ENCODE peak calls at places on chromosomes 16 and 17, in five cellular contexts. H is Karpas-422, U is fibroblast of lung, J is endothelial cell of umbilical vein, T is neural progenitor cell. A is an unnamed sample.

GRCh38 chr16:68470461-68471150 is 22.3 kb upstream of the SMPD3 start:
- DNase-seq in H (peak; percentile 73), U (no peak), J (no peak), T (no peak), A (no peak)

GRCh38 chr16:10600792-10601443 is 20.5 kb upstream of the EMP2 start:
- DNase-seq in H (no peak), U (no peak), J (no peak), T (no peak), A (no peak)

GRCh38 chr16:73298562-73298961 is 250.6 kb upstream of the ZFHX3 start:
- DNase-seq in H (no peak), U (peak; percentile 21), J (no peak), T (peak; percentile 34), A (peak; percentile 18)

GRCh38 chr16:69112285-69113129 is 7.1 kb downstream of the HAS3 start:
- DNase-seq in H (peak; percentile 84), U (peak; percentile 38), J (peak; percentile 52), T (peak; percentile 84), A (peak; percentile 69)

GRCh38 chr17:61117983-61118382 is 281.7 kb upstream of the TBX2 start:
- DNase-seq in H (no peak), U (no peak), J (no peak), T (no peak), A (no peak)

GRCh38 chr17:74380959-74381808 is 13.9 kb downstream of the GPR142 start:
- DNase-seq in H (no peak), U (no peak), J (no peak), T (no peak), A (no peak)

GRCh38 chr17:38532451-38532850 is 73.3 kb downstream of the SRCIN1 start:
- DNase-seq in H (no peak), U (no peak), J (no peak), T (no peak), A (no peak)

GRCh38 chr17:58913971-58914769 is 158.5 kb downstream of the PPM1E start:
- DNase-seq in H (no peak), U (peak; percentile 92), J (no peak), T (no peak), A (peak; percentile 5)

GRCh38 chr17:58686980-58687379 is 4.9 kb downstream of the TEX14 start:
- DNase-seq in H (no peak), U (no peak), J (no peak), T (no peak), A (no peak)

GRCh38 chr16:79717324-79717848 is 116.8 kb upstream of the MAF start:
- DNase-seq in H (no peak), U (no peak), J (no peak), T (no peak), A (peak; percentile 13)

GRCh38 chr16:83344014-83344413 is 463.8 kb upstream of the HSBP1 start:
- DNase-seq in H (no peak), U (peak; percentile 94), J (peak; percentile 98), T (no peak), A (no peak)

GRCh38 chr17:67830440-67830839 is 5.1 kb downstream of the BPTF start:
- DNase-seq in H (no peak), U (no peak), J (no peak), T (peak; percentile 48), A (peak; percentile 23)

GRCh38 chr16:89155851-89156739 is 15.5 kb upstream of the CDH15 start:
- DNase-seq in H (no peak), U (no peak), J (no peak), T (no peak), A (no peak)

GRCh38 chr16:27287887-27288286 is 19.3 kb upstream of the NSMCE1 start:
- DNase-seq in H (no peak), U (no peak), J (no peak), T (no peak), A (no peak)

GRCh38 chr16:28218109-28218508 is 6.3 kb upstream of the XPO6 start:
- DNase-seq in H (peak; percentile 77), U (peak; percentile 54), J (peak; percentile 52), T (peak; percentile 31), A (peak; percentile 23)

GRCh38 chr16:75000481-75001081 is 1.8 kb downstream of the ZNRF1 start:
- DNase-seq in H (no peak), U (no peak), J (peak; percentile 42), T (peak; percentile 27), A (peak; percentile 34)

GRCh38 chr17:33667052-33667509 is 374.0 kb upstream of the ASIC2 start:
- DNase-seq in H (no peak), U (no peak), J (no peak), T (no peak), A (no peak)

GRCh38 chr16:67397812-67398545 is 4.7 kb upstream of the TPPP3 start:
- DNase-seq in H (peak; percentile 67), U (no peak), J (no peak), T (no peak), A (no peak)

GRCh38 chr16:79050063-79050462 is 550.5 kb downstream of the MAF start:
- DNase-seq in H (no peak), U (no peak), J (no peak), T (no peak), A (no peak)

GRCh38 chr16:88815227-88815626 is 3.5 kb upstream of the APRT start:
- DNase-seq in H (peak; percentile 36), U (no peak), J (no peak), T (no peak), A (no peak)

GRCh38 chr17:55607736-55608341 is 96.6 kb upstream of the SMIM36 start:
- DNase-seq in H (no peak), U (peak; percentile 75), J (no peak), T (no peak), A (peak; percentile 50)

GRCh38 chr17:12987120-12987519 is 30.7 kb downstream of the ELAC2 start:
- DNase-seq in H (peak; percentile 83), U (no peak), J (no peak), T (peak; percentile 75), A (no peak)

GRCh38 chr17:43984521-43984920 is 19.9 kb upstream of the NAGS start:
- DNase-seq in H (no peak), U (no peak), J (no peak), T (peak; percentile 52), A (no peak)

GRCh38 chr17:59492091-59492451 is 73.3 kb upstream of the DHX40 start:
- DNase-seq in H (no peak), U (no peak), J (no peak), T (no peak), A (no peak)

GRCh38 chr16:55392701-55393100 is 68.7 kb downstream of the IRX6 start:
- DNase-seq in H (no peak), U (no peak), J (no peak), T (no peak), A (no peak)

GRCh38 chr17:64004218-64004770 is 6.1 kb downstream of the PRR29 start:
- DNase-seq in H (no peak), U (no peak), J (no peak), T (no peak), A (no peak)

GRCh38 chr16:1989826-1990335 is at the start of gene SYNGR3:
- DNase-seq in H (peak; percentile 71), U (no peak), J (no peak), T (peak; percentile 71), A (peak; percentile 56)

GRCh38 chr17:13727441-13728171 is 125.9 kb upstream of the HS3ST3A1 start:
- DNase-seq in H (no peak), U (peak; percentile 84), J (no peak), T (no peak), A (no peak)

GRCh38 chr17:76727745-76728456 is 1.3 kb downstream of the METTL23 start:
- DNase-seq in H (peak; percentile 48), U (peak; percentile 21), J (peak; percentile 25), T (no peak), A (no peak)

GRCh38 chr17:76723812-76724211 is 2.6 kb downstream of the JMJD6 start:
- DNase-seq in H (no peak), U (no peak), J (no peak), T (no peak), A (no peak)

GRCh38 chr17:76726766-76727718 is at the start of gene METTL23:
- DNase-seq in H (peak; percentile 94), U (peak; percentile 77), J (peak; percentile 77), T (peak; percentile 81), A (peak; percentile 89)

GRCh38 chr17:76725580-76726230 is 701 bp downstream of the JMJD6 start:
- DNase-seq in H (peak; percentile 86), U (no peak), J (peak; percentile 59), T (no peak), A (peak; percentile 81)

DNA sequence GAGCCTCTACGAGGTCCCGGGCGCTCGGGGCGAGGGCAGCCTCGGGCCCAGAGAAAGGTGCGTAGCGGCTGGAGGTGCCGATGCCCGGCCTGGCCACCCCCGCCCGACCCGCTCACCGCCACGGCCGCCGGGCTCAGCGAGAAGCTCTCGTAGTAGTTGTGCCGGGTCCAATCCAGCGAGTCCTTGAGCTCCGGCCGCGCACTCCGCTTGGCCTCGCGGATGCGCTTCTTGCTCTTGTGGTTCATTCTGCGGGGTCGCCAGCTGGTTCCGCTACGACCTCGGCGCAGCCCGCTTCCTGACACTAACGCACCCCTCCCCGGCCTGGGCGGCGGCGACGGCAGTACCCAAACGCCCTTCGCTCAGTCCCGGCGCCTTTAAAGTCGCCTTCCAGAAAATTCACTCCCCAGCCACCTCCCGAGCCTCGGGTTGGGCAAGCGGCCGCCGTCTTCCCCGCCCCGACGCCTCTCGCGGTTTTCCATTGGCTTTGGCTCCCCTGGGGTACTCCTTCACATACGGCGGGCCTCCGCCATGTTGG is at the start of gene JMJD6:
- DNase-seq in H (peak; percentile 97), U (peak; percentile 96), J (peak; percentile 96), T (peak; percentile 98), A (peak; percentile 96)
- H2AFZ ChIP-seq in H (peak within 1 kb of the TSS; percentile 97), U (no peak within 1 kb of the TSS), J (peak within 1 kb of the TSS; percentile 57), T (peak within 1 kb of the TSS; percentile 51), A (peak within 1 kb of the TSS; percentile 81)

DNA sequence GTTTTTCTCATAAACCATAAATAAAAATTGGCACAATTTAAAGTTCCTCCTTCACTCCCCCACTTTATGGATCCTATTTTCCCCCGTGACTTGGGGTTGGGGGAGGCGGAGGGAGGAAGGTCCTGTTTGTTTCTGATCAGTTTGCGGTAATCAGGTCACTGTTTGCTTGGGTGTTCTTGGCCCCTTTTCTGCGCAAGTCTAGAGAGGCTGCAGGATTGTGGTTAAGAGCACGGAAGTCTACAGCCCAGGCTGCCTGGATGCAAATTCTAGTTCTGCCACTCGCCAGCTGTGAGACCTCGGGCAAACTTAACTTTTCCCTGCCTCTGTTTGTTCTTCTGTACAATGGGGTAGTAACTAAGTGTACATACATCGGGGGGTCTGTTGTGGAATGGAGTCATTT is 12.1 kb downstream of the ATP2C2 start:
- DNase-seq in H (peak; percentile 44), U (no peak), J (no peak), T (no peak), A (no peak)
- H3K4me2 ChIP-seq in H (no peak overlapping the region), U (no peak overlapping the region), J (no peak overlapping the region), T (no peak overlapping the region), A (no peak overlapping the region)

GRCh38 chr16:84758627-84759026 is 58.8 kb downstream of the USP10 start:
- DNase-seq in H (no peak), U (no peak), J (no peak), T (no peak), A (no peak)

GRCh38 chr16:84761448-84762368 is 58.1 kb upstream of the CRISPLD2 start:
- DNase-seq in H (no peak), U (peak; percentile 71), J (no peak), T (no peak), A (no peak)

GRCh38 chr16:84759061-84759460 is 59.3 kb downstream of the USP10 start:
- DNase-seq in H (no peak), U (peak; percentile 55), J (no peak), T (no peak), A (no peak)

GRCh38 chr16:84756830-84757229 is 57.0 kb downstream of the USP10 start:
- DNase-seq in H (no peak), U (no peak), J (no peak), T (no peak), A (no peak)

GRCh38 chr16:84759906-84760305 is 59.9 kb upstream of the CRISPLD2 start:
- DNase-seq in H (no peak), U (no peak), J (no peak), T (no peak), A (no peak)
- H2AFZ ChIP-seq in H (no peak overlapping the region), U (no peak overlapping the region), J (no peak overlapping the region), T (no peak overlapping the region), A (no peak overlapping the region)

GRCh38 chr17:3801043-3801746 is at the start of gene ITGAE:
- DNase-seq in H (no peak), U (no peak), J (no peak), T (no peak), A (no peak)
- H3K4me2 ChIP-seq in H (no peak within 1 kb of the TSS), U (no peak within 1 kb of the TSS), J (no peak within 1 kb of the TSS), T (no peak within 1 kb of the TSS), A (no peak within 1 kb of the TSS)